ENCODE peak calls at places on chromosome 21, in five cellular contexts. One of them, this sample, is unnamed.

GRCh38 chr21:37862536-37862935 is 53.7 kb downstream of the KCNJ6 start:
- DNase-seq in HT-29: peak
- DNase-seq in 8988T: no peak
- DNase-seq in MM.1S: no peak
- DNase-seq in activated T-cell treated with anti-CD3 and anti-CD28 coated beads, Interleukin-2, amount 50 U/mL, for 72 hours: no peak
- DNase-seq in this sample: peak

GRCh38 chr21:44736291-44737004 is 25.1 kb upstream of the TSPEAR start:
- DNase-seq in 8988T: no peak
- DNase-seq in activated T-cell treated with anti-CD3 and anti-CD28 coated beads, Interleukin-2, amount 50 U/mL, for 72 hours: no peak
- DNase-seq in HT-29: peak
- DNase-seq in MM.1S: no peak
- DNase-seq in this sample: no peak

GRCh38 chr21:31330144-31330483 is 13.9 kb downstream of the TIAM1 start:
- DNase-seq in MM.1S: no peak
- DNase-seq in activated T-cell treated with anti-CD3 and anti-CD28 coated beads, Interleukin-2, amount 50 U/mL, for 72 hours: no peak
- DNase-seq in 8988T: no peak
- DNase-seq in HT-29: no peak
- DNase-seq in this sample: no peak

GRCh38 chr21:17901458-17902092 is 82.4 kb upstream of the C21orf91 start:
- DNase-seq in HT-29: no peak
- DNase-seq in activated T-cell treated with anti-CD3 and anti-CD28 coated beads, Interleukin-2, amount 50 U/mL, for 72 hours: no peak
- DNase-seq in MM.1S: no peak
- DNase-seq in 8988T: no peak
- DNase-seq in this sample: no peak

GRCh38 chr21:33848252-33848953 is 67.2 kb downstream of the ATP5PO start:
- DNase-seq in activated T-cell treated with anti-CD3 and anti-CD28 coated beads, Interleukin-2, amount 50 U/mL, for 72 hours: no peak
- DNase-seq in HT-29: no peak
- DNase-seq in 8988T: no peak
- DNase-seq in MM.1S: no peak
- DNase-seq in this sample: peak

GRCh38 chr21:42468511-42469131 is 27.4 kb downstream of the RSPH1 start:
- DNase-seq in MM.1S: no peak
- DNase-seq in 8988T: no peak
- DNase-seq in HT-29: peak
- DNase-seq in activated T-cell treated with anti-CD3 and anti-CD28 coated beads, Interleukin-2, amount 50 U/mL, for 72 hours: no peak
- DNase-seq in this sample: no peak

GRCh38 chr21:39314155-39315027 is 959 bp upstream of the BRWD1 start:
- DNase-seq in activated T-cell treated with anti-CD3 and anti-CD28 coated beads, Interleukin-2, amount 50 U/mL, for 72 hours: peak
- DNase-seq in MM.1S: peak
- DNase-seq in HT-29: peak
- DNase-seq in 8988T: peak
- DNase-seq in this sample: peak

GRCh38 chr21:35384375-35384774 is 335.3 kb upstream of the RUNX1 start:
- DNase-seq in HT-29: no peak
- DNase-seq in 8988T: no peak
- DNase-seq in activated T-cell treated with anti-CD3 and anti-CD28 coated beads, Interleukin-2, amount 50 U/mL, for 72 hours: no peak
- DNase-seq in MM.1S: no peak
- DNase-seq in this sample: no peak

This sample was measured in T47D.